ENCODE peak calls at places on chromosomes 13 and 19, in six cellular contexts. One of them, this sample, is unnamed.

GRCh38 chr13:114204894-114205293 is 25.8 kb downstream of the CFAP97D2 start:
- DNase-seq in GM12864: no peak
- DNase-seq in tibial artery: no peak
- DNase-seq in retinal pigment epithelial cell: no peak
- DNase-seq in H1: no peak
- DNase-seq in endothelial cell: no peak
- DNase-seq in this sample: no peak

GRCh38 chr19:40055832-40056504 is at the start of gene ZNF780B:
- DNase-seq in GM12864: peak
- DNase-seq in tibial artery: peak
- DNase-seq in retinal pigment epithelial cell: no peak
- DNase-seq in H1: peak
- DNase-seq in endothelial cell: peak
- DNase-seq in this sample: peak

GRCh38 chr13:46168341-46168740 is 13.6 kb downstream of the LCP1 start:
- DNase-seq in GM12864: no peak
- DNase-seq in tibial artery: peak
- DNase-seq in retinal pigment epithelial cell: no peak
- DNase-seq in H1: no peak
- DNase-seq in endothelial cell: no peak
- DNase-seq in this sample: peak

GRCh38 chr13:59178344-59178743 is 985.4 kb downstream of the DIAPH3 start:
- DNase-seq in GM12864: no peak
- DNase-seq in tibial artery: no peak
- DNase-seq in retinal pigment epithelial cell: no peak
- DNase-seq in H1: no peak
- DNase-seq in endothelial cell: no peak
- DNase-seq in this sample: no peak

GRCh38 chr13:80262051-80262695 is 78.8 kb downstream of the SPRY2 start:
- DNase-seq in GM12864: no peak
- DNase-seq in tibial artery: no peak
- DNase-seq in retinal pigment epithelial cell: no peak
- DNase-seq in H1: no peak
- DNase-seq in endothelial cell: no peak
- DNase-seq in this sample: no peak

GRCh38 chr13:89267734-89268133 is 1596.6 kb downstream of the SLITRK5 start:
- DNase-seq in GM12864: no peak
- DNase-seq in tibial artery: no peak
- DNase-seq in retinal pigment epithelial cell: no peak
- DNase-seq in H1: no peak
- DNase-seq in endothelial cell: no peak
- DNase-seq in this sample: no peak

GRCh38 chr19:48741222-48741999 is 1.0 kb upstream of the RASIP1 start:
- DNase-seq in GM12864: no peak
- DNase-seq in tibial artery: no peak
- DNase-seq in retinal pigment epithelial cell: no peak
- DNase-seq in H1: no peak
- DNase-seq in endothelial cell: peak
- DNase-seq in this sample: peak

GRCh38 chr13:99374994-99375805 is 68.0 kb upstream of the GPR183 start:
- DNase-seq in GM12864: no peak
- DNase-seq in tibial artery: no peak
- DNase-seq in retinal pigment epithelial cell: no peak
- DNase-seq in H1: no peak
- DNase-seq in endothelial cell: no peak
- DNase-seq in this sample: no peak

GRCh38 chr19:42942187-42942789 is 5.3 kb upstream of the PSG7 start:
- DNase-seq in GM12864: no peak
- DNase-seq in tibial artery: no peak
- DNase-seq in retinal pigment epithelial cell: no peak
- DNase-seq in H1: no peak
- DNase-seq in endothelial cell: peak
- DNase-seq in this sample: no peak

GRCh38 chr19:55519461-55520311 is 17.2 kb downstream of the SBK2 start:
- DNase-seq in GM12864: no peak
- DNase-seq in tibial artery: no peak
- DNase-seq in retinal pigment epithelial cell: no peak
- DNase-seq in H1: no peak
- DNase-seq in endothelial cell: no peak
- DNase-seq in this sample: no peak

GRCh38 chr19:47446534-47447469 is 24.9 kb downstream of the SLC8A2 start:
- DNase-seq in GM12864: no peak
- DNase-seq in tibial artery: no peak
- DNase-seq in retinal pigment epithelial cell: no peak
- DNase-seq in H1: peak
- DNase-seq in endothelial cell: peak
- DNase-seq in this sample: no peak

GRCh38 chr19:18931316-18932162 is 9.5 kb downstream of the HOMER3 start:
- DNase-seq in GM12864: no peak
- DNase-seq in tibial artery: no peak
- DNase-seq in retinal pigment epithelial cell: no peak
- DNase-seq in H1: no peak
- DNase-seq in endothelial cell: no peak
- DNase-seq in this sample: no peak

GRCh38 chr13:74629985-74630384 is 495.8 kb upstream of the KLF12 start:
- DNase-seq in GM12864: no peak
- DNase-seq in tibial artery: peak
- DNase-seq in retinal pigment epithelial cell: no peak
- DNase-seq in H1: no peak
- DNase-seq in endothelial cell: no peak
- DNase-seq in this sample: no peak

GRCh38 chr19:47390533-47391488 is 28.5 kb downstream of the MEIS3 start:
- DNase-seq in GM12864: no peak
- DNase-seq in tibial artery: no peak
- DNase-seq in retinal pigment epithelial cell: no peak
- DNase-seq in H1: no peak
- DNase-seq in endothelial cell: no peak
- DNase-seq in this sample: no peak

GRCh38 chr13:25463496-25463895 is 91.7 kb downstream of the ATP8A2 start:
- DNase-seq in GM12864: no peak
- DNase-seq in tibial artery: no peak
- DNase-seq in retinal pigment epithelial cell: no peak
- DNase-seq in H1: no peak
- DNase-seq in endothelial cell: no peak
- DNase-seq in this sample: no peak

GRCh38 chr13:25469179-25469545 is 97.4 kb downstream of the ATP8A2 start:
- DNase-seq in GM12864: no peak
- DNase-seq in tibial artery: no peak
- DNase-seq in retinal pigment epithelial cell: no peak
- DNase-seq in H1: no peak
- DNase-seq in endothelial cell: no peak
- DNase-seq in this sample: no peak

GRCh38 chr13:25473864-25474263 is 102.1 kb downstream of the ATP8A2 start:
- DNase-seq in GM12864: no peak
- DNase-seq in tibial artery: no peak
- DNase-seq in retinal pigment epithelial cell: no peak
- DNase-seq in H1: no peak
- DNase-seq in endothelial cell: no peak
- DNase-seq in this sample: no peak

GRCh38 chr13:25466880-25467279 is 95.1 kb downstream of the ATP8A2 start:
- DNase-seq in GM12864: no peak
- DNase-seq in tibial artery: no peak
- DNase-seq in retinal pigment epithelial cell: no peak
- DNase-seq in H1: no peak
- DNase-seq in endothelial cell: no peak
- DNase-seq in this sample: no peak

GRCh38 chr13:25468330-25469178 is 96.8 kb downstream of the ATP8A2 start:
- DNase-seq in GM12864: no peak
- DNase-seq in tibial artery: no peak
- DNase-seq in retinal pigment epithelial cell: no peak
- DNase-seq in H1: no peak
- DNase-seq in endothelial cell: peak
- DNase-seq in this sample: no peak
- TF ChIP-seq CTCF in GM12864: no peak
- TF ChIP-seq CTCF in tibial artery: no peak
- TF ChIP-seq CTCF in retinal pigment epithelial cell: peak
- TF ChIP-seq CTCF in H1: no peak
- TF ChIP-seq CTCF in endothelial cell: no peak
- TF ChIP-seq CTCF in this sample: no peak

DNA sequence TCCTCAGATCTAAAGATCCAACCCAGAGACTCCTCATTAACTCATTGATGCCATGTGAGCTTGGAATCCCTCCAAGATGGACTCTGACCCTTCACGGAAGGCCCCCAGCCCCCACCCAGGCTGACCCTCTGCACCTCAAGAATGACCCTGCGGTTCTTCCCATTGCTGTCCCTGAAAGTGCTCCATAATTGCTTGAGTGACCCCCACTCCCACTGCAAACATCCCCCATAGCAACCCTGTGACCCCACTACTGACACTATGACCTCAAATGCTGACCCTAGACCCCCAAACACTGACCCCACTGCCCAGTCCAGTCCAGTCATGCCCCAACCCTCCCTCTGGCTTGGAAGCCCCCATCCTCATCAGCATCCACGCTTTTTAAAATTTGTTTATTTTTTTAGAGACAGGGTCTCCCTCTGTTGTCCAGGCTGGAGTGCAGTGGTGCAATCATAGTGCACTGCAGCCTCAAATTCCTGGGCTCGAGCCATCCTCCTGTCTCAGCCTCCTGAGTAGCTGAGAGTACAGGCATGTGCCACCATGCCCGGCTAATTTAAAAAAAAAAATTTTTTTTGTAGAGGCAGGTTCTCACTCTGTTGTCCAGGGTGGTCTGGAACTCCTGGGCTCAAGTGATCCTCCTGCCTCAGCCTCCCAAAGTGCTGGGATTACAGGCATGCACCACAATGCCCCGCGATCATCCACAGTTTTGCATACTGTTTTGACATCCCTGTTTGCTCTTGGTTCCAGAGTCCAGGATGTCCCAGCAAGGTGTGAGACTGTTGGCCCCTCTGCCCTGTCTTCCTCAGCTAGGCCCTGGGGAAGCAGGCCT is 855 bp downstream of the LYL1 start:
- DNase-seq in GM12864: no peak
- DNase-seq in tibial artery: no peak
- DNase-seq in retinal pigment epithelial cell: no peak
- DNase-seq in H1: no peak
- DNase-seq in endothelial cell: no peak
- DNase-seq in this sample: no peak
- TF ChIP-seq CTCF in GM12864: no peak
- TF ChIP-seq CTCF in tibial artery: no peak
- TF ChIP-seq CTCF in retinal pigment epithelial cell: no peak
- TF ChIP-seq CTCF in H1: no peak
- TF ChIP-seq CTCF in endothelial cell: no peak
- TF ChIP-seq CTCF in this sample: no peak

DNA sequence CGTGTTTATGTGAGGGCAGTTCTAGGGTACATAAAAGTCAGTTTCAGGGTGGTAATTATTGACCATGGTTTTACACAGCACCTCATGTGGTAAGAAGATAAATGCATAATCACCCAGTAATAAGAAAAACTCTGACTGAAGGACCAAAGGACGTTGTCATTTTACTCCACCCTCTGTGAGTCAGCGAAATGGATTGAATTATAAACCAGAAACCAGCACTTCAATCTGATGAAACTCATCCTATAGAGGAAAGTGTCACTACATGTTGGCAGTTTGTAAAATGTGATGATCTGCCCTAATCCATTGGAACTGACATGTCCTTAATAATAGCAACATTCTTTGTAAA is 406.8 kb downstream of the KLF5 start:
- DNase-seq in GM12864: no peak
- DNase-seq in tibial artery: no peak
- DNase-seq in retinal pigment epithelial cell: no peak
- DNase-seq in H1: no peak
- DNase-seq in endothelial cell: no peak
- DNase-seq in this sample: no peak
- TF ChIP-seq CTCF in GM12864: no peak
- TF ChIP-seq CTCF in tibial artery: no peak
- TF ChIP-seq CTCF in retinal pigment epithelial cell: no peak
- TF ChIP-seq CTCF in H1: no peak
- TF ChIP-seq CTCF in endothelial cell: no peak
- TF ChIP-seq CTCF in this sample: no peak

DNA sequence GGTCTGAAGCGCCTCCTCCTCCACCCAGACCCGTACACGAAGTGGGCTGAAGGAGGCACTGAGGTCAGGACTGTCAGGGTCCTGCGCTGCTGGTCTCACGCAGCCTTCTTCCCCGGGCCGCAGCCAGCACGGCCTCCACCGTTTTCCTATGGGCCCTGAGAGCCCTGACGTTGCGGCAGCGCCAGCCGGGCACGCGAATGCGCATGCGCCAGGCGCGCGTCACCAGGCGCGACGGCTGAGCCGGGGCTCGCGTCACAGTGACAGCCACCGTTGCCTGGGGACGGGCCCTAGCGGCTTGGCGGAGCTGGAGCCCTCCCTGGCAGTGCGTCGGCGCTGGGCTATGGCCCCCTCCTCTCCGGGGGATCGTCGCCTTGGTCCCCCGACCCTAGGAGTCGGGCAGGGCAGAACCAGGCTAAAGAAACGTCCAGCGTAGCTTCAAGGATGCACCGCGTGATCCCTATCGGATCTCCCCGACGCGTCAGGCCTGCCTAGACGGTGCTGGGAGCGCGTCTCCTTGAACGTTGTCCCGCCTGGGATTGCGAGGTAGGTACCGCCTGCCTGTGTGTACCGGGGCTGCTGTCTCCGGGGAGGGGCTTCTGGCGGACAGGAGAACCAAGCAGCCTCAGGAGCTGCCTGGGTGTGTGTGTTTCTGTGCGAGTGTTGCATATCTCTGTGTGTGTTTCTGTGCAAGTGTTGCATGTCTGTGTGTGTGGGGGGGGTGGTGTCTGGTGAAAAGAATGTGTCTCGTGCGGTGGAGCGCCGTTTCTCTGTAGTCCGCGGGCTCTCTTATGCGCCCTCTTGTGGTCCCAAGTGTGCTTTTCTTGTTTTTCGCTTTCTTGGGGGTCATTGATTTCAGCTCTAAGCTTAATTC is 43.2 kb downstream of the ZNF571 start:
- DNase-seq in GM12864: peak
- DNase-seq in tibial artery: no peak
- DNase-seq in retinal pigment epithelial cell: peak
- DNase-seq in H1: no peak
- DNase-seq in endothelial cell: peak
- DNase-seq in this sample: peak
- TF ChIP-seq CTCF in GM12864: peak
- TF ChIP-seq CTCF in tibial artery: no peak
- TF ChIP-seq CTCF in retinal pigment epithelial cell: peak
- TF ChIP-seq CTCF in H1: no peak
- TF ChIP-seq CTCF in endothelial cell: no peak
- TF ChIP-seq CTCF in this sample: no peak

DNA sequence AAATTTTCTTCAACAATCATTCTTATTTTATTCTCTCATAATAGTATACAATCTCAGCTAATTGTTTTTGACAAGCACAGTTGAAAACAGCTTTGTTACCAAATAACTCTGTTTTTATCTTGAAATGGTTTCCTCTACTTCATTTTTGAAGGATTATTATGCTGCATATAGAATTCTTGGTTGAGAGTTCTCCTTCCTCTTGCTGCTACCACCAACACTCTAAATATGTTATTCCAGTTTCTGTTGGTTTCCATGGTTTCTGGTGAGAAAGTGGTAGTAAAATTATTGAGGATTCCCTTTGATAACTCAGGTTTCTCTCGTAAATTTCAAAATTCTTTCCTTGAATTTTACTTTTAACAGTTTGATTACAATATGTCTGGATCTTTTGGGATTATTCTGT is 1725.9 kb downstream of the PCDH9 start:
- DNase-seq in GM12864: no peak
- DNase-seq in tibial artery: no peak
- DNase-seq in retinal pigment epithelial cell: no peak
- DNase-seq in H1: no peak
- DNase-seq in endothelial cell: no peak
- DNase-seq in this sample: no peak
- TF ChIP-seq CTCF in GM12864: no peak
- TF ChIP-seq CTCF in tibial artery: no peak
- TF ChIP-seq CTCF in retinal pigment epithelial cell: no peak
- TF ChIP-seq CTCF in H1: no peak
- TF ChIP-seq CTCF in endothelial cell: no peak
- TF ChIP-seq CTCF in this sample: no peak